ENCODE peak calls at places on chromosomes 5 and 9, in eight cellular contexts. Q is mesenchymal stem cell; S is psoas muscle; U is MV-4-11; N is stimulated activated naive CD8-positive, alpha-beta T cell treated with anti-CD3 and anti-CD28 coated beads, Interleukin-15, amount 100 ng/mL, for 72 hours; W is stimulated activated CD4-positive, alpha-beta T cell treated with anti-CD3 and anti-CD28 coated beads, Interleukin-2, amount 100 ng/mL, for 48 hours; P is OCI-LY7; T is RPMI7951. Z is an unnamed sample.

GRCh38 chr5:33827885-33828284 is 63.9 kb downstream of the ADAMTS12 start:
- DNase-seq in T (peak; percentile 92), U (no peak), P (no peak), Q (no peak), N (no peak), S (no peak), W (no peak), Z (no peak)

GRCh38 chr9:124030969-124031451 is 19.4 kb downstream of the LHX2 start:
- DNase-seq in T (no peak), S (no peak), U (peak; percentile 7), Q (no peak), W (no peak), N (no peak), P (no peak), Z (no peak)

GRCh38 chr5:73388371-73388684 is 60.2 kb downstream of the FOXD1 start:
- DNase-seq in U (no peak), N (no peak), P (no peak), Q (peak; percentile 64), W (no peak), S (no peak), T (peak; percentile 34), Z (no peak)

GRCh38 chr5:58400737-58401136 is 59.1 kb downstream of the PLK2 start:
- DNase-seq in W (no peak), S (no peak), U (no peak), P (no peak), T (no peak), N (no peak), Q (no peak), Z (no peak)

GRCh38 chr5:141641634-141642278 is 5.0 kb downstream of the RELL2 start:
- DNase-seq in N (no peak), W (no peak), U (peak; percentile 55), T (peak; percentile 56), P (no peak), S (no peak), Q (peak; percentile 64), Z (no peak)

GRCh38 chr5:146440870-146441495 is 6.2 kb upstream of the TCERG1 start:
- DNase-seq in P (no peak), U (no peak), W (no peak), T (peak; percentile 39), Q (no peak), S (no peak), N (no peak), Z (no peak)

GRCh38 chr9:78678901-78679300 is 382.0 kb downstream of the PSAT1 start:
- DNase-seq in T (no peak), P (no peak), Q (no peak), W (no peak), S (no peak), U (no peak), N (no peak), Z (no peak)

GRCh38 chr5:179210478-179210877 is 134.8 kb downstream of the ADAMTS2 start:
- DNase-seq in U (no peak), W (no peak), P (no peak), Q (no peak), S (no peak), T (no peak), N (no peak), Z (no peak)

GRCh38 chr9:94144394-94144793 is 60.1 kb downstream of the PTPDC1 start:
- DNase-seq in Q (no peak), N (no peak), T (no peak), S (no peak), P (no peak), W (no peak), U (no peak), Z (no peak)

GRCh38 chr9:132141948-132142594 is 19.8 kb upstream of the NTNG2 start:
- DNase-seq in W (no peak), N (no peak), S (no peak), Q (peak; percentile 5), P (no peak), T (peak; percentile 27), U (no peak), Z (no peak)

GRCh38 chr9:72951043-72951442 is 1.8 kb downstream of the ALDH1A1 start:
- DNase-seq in T (no peak), S (no peak), Q (peak; percentile 18), U (no peak), N (no peak), W (no peak), P (no peak), Z (no peak)

GRCh38 chr9:129239946-129240490 is 62.0 kb upstream of the IER5L start:
- DNase-seq in N (no peak), P (no peak), S (peak; percentile 4), U (no peak), T (no peak), Q (no peak), W (no peak), Z (no peak)

GRCh38 chr9:87340391-87340790 is 157.3 kb upstream of the DAPK1 start:
- DNase-seq in U (no peak), N (no peak), Q (no peak), T (no peak), P (no peak), W (no peak), S (no peak), Z (no peak)

GRCh38 chr5:170986598-170986997 is 124.8 kb downstream of the RANBP17 start:
- DNase-seq in S (no peak), T (peak; percentile 2), P (no peak), Q (peak; percentile 33), N (no peak), W (no peak), U (peak; percentile 15), Z (no peak)

GRCh38 chr9:4923141-4923540 is 61.9 kb upstream of the JAK2 start:
- DNase-seq in Q (no peak), T (no peak), N (no peak), W (no peak), S (no peak), P (no peak), U (no peak), Z (no peak)

GRCh38 chr5:149435660-149436059 is 56.6 kb upstream of the IL17B start:
- DNase-seq in U (no peak), W (no peak), Q (no peak), N (no peak), S (no peak), P (no peak), T (no peak), Z (no peak)

GRCh38 chr9:18791074-18791473 is 241.9 kb downstream of the SAXO1 start:
- DNase-seq in U (no peak), S (no peak), P (peak; percentile 15), Q (peak; percentile 41), N (no peak), W (no peak), T (peak; percentile 20), Z (no peak)

GRCh38 chr5:85428426-85428934 is 1043.8 kb upstream of the EDIL3 start:
- DNase-seq in N (no peak), S (no peak), Q (no peak), U (no peak), W (no peak), P (no peak), T (no peak), Z (no peak)

GRCh38 chr5:55633574-55634203 is 78.4 kb downstream of the SLC38A9 start:
- DNase-seq in T (peak; percentile 44), U (no peak), S (peak; percentile 55), W (no peak), Q (peak; percentile 36), N (no peak), P (no peak), Z (no peak)

GRCh38 chr5:100553209-100553608 is 18.0 kb downstream of the FAM174A start:
- DNase-seq in P (no peak), T (no peak), S (no peak), U (no peak), Q (no peak), N (no peak), W (no peak), Z (no peak)